ENCODE peak calls at places on chromosome 17, in eight cellular contexts. U is HCT116, N is tibial nerve, W is AG09309, Y is A549, B is B cell, O is neural crest cell, R is cardiac fibroblast. Z is an unnamed sample.

GRCh38 chr17:549197-550040 is 165.2 kb downstream of the VPS53 start:
- DNase-seq in U (no peak), N (no peak), W (no peak), Y (no peak), B (no peak), O (no peak), R (peak; percentile 65), Z (peak; percentile 53)

GRCh38 chr17:50266384-50267073 is 7.7 kb upstream of the TMEM92 start:
- DNase-seq in U (no peak), N (peak; percentile 61), W (peak; percentile 66), Y (no peak), B (no peak), O (no peak), R (peak; percentile 84), Z (no peak)

GRCh38 chr17:1487939-1488825 is 4.3 kb downstream of the MYO1C start:
- DNase-seq in U (no peak), N (peak; percentile 83), W (peak; percentile 42), Y (peak; percentile 74), B (peak; percentile 90), O (peak; percentile 79), R (peak; percentile 95), Z (no peak)

GRCh38 chr17:143785-144281 is 6.5 kb downstream of the SCGB1C2 start:
- DNase-seq in U (peak; percentile 29), N (peak; percentile 64), W (no peak), Y (peak; percentile 92), B (peak; percentile 89), O (peak; percentile 98), R (peak; percentile 73), Z (no peak)

GRCh38 chr17:45355087-45355486 is 38.3 kb upstream of the MAP3K14 start:
- DNase-seq in U (no peak), N (no peak), W (no peak), Y (no peak), B (no peak), O (no peak), R (no peak), Z (no peak)

GRCh38 chr17:8893059-8893458 is 25.6 kb upstream of the PIK3R6 start:
- DNase-seq in U (no peak), N (no peak), W (no peak), Y (no peak), B (no peak), O (no peak), R (no peak), Z (no peak)

GRCh38 chr17:48127371-48128051 is 19.9 kb downstream of the SNX11 start:
- DNase-seq in U (peak; percentile 57), N (no peak), W (no peak), Y (peak; percentile 81), B (no peak), O (no peak), R (no peak), Z (peak; percentile 56)

GRCh38 chr17:68435876-68436842 is 21.1 kb downstream of the WIPI1 start:
- DNase-seq in U (peak; percentile 66), N (peak; percentile 61), W (peak; percentile 34), Y (peak; percentile 82), B (peak; percentile 85), O (peak; percentile 81), R (peak; percentile 85), Z (no peak)

GRCh38 chr17:8837438-8838075 is 29.9 kb downstream of the PIK3R6 start:
- DNase-seq in U (no peak), N (no peak), W (no peak), Y (no peak), B (no peak), O (no peak), R (no peak), Z (no peak)

DNA sequence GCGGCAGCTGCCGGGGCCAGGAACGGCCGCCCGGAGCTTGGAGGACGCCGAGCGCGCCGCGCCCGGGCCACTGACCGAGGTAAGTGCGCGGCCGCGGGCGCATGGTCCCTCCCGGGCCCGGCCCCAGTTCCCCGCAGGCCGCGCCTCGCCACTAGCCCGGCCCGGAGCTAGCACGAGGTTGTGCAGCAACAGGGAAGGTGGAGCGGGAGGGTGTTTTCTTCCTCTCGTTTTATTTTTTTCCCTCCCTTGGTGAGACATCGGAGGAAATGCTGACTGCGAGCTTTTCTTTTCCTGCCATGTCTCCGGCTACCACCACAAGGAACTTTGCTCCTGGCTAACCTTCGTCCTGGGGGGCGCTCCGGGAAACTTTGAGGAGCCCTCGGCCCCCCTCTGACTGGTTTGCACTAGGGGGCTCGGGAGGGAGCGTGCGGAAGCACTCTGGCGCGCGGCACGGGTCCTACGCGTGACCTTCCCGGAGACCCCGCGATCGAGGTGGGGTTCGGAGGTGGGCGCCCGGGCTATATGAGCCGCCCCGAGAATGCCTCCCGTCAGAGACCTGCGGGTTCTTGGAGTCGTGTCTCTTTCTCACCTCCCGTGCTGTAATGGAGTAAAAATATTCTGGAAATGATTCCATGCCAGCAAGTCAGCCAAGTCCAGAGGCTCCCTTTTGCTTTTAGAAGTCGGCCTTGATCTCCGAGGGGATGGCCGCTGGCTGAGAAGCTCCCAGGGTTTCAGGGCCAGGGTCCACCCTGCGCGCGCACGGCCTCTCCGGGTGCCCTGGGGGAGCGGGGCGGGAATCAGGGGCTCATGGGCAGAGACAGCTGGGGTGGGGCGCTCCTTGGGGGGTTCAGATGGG is 906 bp downstream of the KCNJ12 start:
- DNase-seq in U (no peak), N (no peak), W (no peak), Y (peak; percentile 55), B (no peak), O (no peak), R (peak; percentile 44), Z (no peak)
- TF ChIP-seq CTCF in U (no peak), N (no peak), W (no peak), Y (no peak), B (no peak), O (no peak), R (no peak), Z (no peak)

DNA sequence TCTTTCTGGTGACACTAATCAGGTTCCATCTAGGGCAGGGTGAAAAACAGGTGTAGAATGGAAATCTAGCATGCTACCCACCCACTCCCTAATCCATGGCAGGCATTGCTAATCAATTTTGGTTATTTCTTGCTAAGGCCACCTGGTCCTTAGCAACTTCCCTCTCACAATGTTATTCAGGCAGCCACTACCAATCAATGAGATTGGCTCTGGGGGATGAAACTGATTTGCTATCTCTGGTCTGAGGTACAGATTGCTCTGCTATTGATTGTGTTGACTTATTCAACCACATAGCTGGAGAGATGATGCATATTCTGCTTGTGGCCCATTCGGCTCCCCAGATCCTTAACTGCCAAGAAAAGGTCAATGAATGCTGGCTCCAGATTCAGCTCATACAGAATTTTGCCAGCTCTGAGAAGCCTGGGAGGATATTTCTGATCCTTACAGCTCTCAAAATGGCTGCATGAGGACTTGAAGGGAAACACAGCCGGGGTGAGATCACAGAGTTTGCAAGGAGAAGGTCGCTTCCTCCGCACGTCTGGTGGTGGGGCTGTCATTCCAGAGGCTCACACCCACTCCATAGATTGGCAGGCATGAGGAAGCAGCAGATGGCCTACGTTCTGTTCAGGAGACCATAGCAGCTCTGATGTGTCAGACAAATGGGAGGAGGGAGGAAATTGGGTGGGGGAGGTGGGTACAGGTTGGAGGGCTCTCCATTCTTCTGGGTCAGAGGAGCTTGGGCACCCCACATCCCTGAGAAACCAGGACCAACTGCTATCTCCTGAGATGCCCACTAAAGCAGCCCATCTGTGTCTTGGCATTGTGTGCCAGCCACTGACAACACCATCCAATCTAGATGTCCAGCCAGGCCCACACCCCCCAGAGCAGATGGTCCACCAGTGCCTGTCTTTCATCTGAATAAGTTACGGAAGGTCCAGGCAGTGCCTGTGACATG is 22.3 kb downstream of the SEZ6 start:
- DNase-seq in U (no peak), N (no peak), W (no peak), Y (no peak), B (no peak), O (no peak), R (no peak), Z (no peak)
- TF ChIP-seq CTCF in U (no peak), N (no peak), W (no peak), Y (no peak), B (no peak), O (no peak), R (no peak), Z (no peak)

GRCh38 chr17:10920511-10920910 is 82.6 kb upstream of the PIRT start:
- DNase-seq in U (no peak), N (no peak), W (no peak), Y (no peak), B (no peak), O (no peak), R (no peak), Z (no peak)
- TF ChIP-seq CTCF in U (no peak), N (no peak), W (no peak), Y (no peak), B (no peak), O (no peak), R (no peak), Z (no peak)

GRCh38 chr17:32596206-32596605 is 109.4 kb downstream of the CDK5R1 start:
- DNase-seq in U (no peak), N (no peak), W (no peak), Y (no peak), B (no peak), O (no peak), R (no peak), Z (no peak)
- TF ChIP-seq CTCF in U (no peak), N (no peak), W (no peak), Y (no peak), B (no peak), O (no peak), R (no peak), Z (no peak)

GRCh38 chr17:79650283-79650682 is 39.4 kb upstream of the RBFOX3 start:
- DNase-seq in U (no peak), N (no peak), W (no peak), Y (no peak), B (no peak), O (no peak), R (no peak), Z (no peak)

GRCh38 chr17:79650861-79651260 is 40.0 kb upstream of the RBFOX3 start:
- DNase-seq in U (no peak), N (no peak), W (no peak), Y (no peak), B (no peak), O (no peak), R (no peak), Z (no peak)

GRCh38 chr17:79652999-79653643 is 42.3 kb upstream of the RBFOX3 start:
- DNase-seq in U (no peak), N (no peak), W (no peak), Y (no peak), B (no peak), O (no peak), R (no peak), Z (no peak)

GRCh38 chr17:79651266-79651665 is 40.4 kb upstream of the RBFOX3 start:
- DNase-seq in U (no peak), N (no peak), W (no peak), Y (no peak), B (no peak), O (no peak), R (no peak), Z (no peak)

GRCh38 chr17:79651751-79652150 is 40.9 kb upstream of the RBFOX3 start:
- DNase-seq in U (no peak), N (no peak), W (no peak), Y (no peak), B (no peak), O (no peak), R (no peak), Z (no peak)
- TF ChIP-seq CTCF in U (no peak), N (no peak), W (no peak), Y (no peak), B (no peak), O (no peak), R (no peak), Z (no peak)

Z was measured in kidney epithelial cell.